ENCODE peak calls at places on chromosomes 5 and 9, in four cellular contexts. V is astrocyte of the hippocampus, P is foreskin keratinocyte, T is NCI-H1694 treated with DMSO at 0.1 percent for 48 hours. E is an unnamed sample.

GRCh38 chr5:158100373-158100902 is 241.5 kb upstream of the CLINT1 start:
- DNase-seq in V (peak; percentile 52), P (no peak), T (no peak), E (no peak)

GRCh38 chr5:56088967-56089829 is 94.4 kb upstream of the IL6ST start:
- DNase-seq in V (peak; percentile 50), P (peak; percentile 64), T (no peak), E (no peak)

GRCh38 chr5:54013556-54014157 is 296.7 kb downstream of the ARL15 start:
- DNase-seq in V (peak; percentile 71), P (peak; percentile 69), T (no peak), E (no peak)

GRCh38 chr9:21730899-21731298 is 71.5 kb upstream of the MTAP start:
- DNase-seq in V (no peak), P (no peak), T (no peak), E (no peak)

GRCh38 chr9:78932849-78933627 is 636.1 kb downstream of the PSAT1 start:
- DNase-seq in V (peak; percentile 57), P (peak; percentile 72), T (no peak), E (no peak)

GRCh38 chr9:5188060-5188707 is 2.7 kb upstream of the INSL6 start:
- DNase-seq in V (no peak), P (no peak), T (no peak), E (no peak)

GRCh38 chr5:33975846-33976245 is 8.6 kb downstream of the SLC45A2 start:
- DNase-seq in V (peak; percentile 23), P (no peak), T (no peak), E (no peak)

GRCh38 chr9:114829686-114830085 is 23.8 kb upstream of the TNFSF15 start:
- DNase-seq in V (peak; percentile 39), P (no peak), T (no peak), E (no peak)

GRCh38 chr5:17203329-17204132 is 13.9 kb upstream of the BASP1 start:
- DNase-seq in V (peak; percentile 81), P (no peak), T (peak; percentile 69), E (peak; percentile 22)

GRCh38 chr9:138097501-138097991 is 220.0 kb downstream of the CACNA1B start:
- DNase-seq in V (no peak), P (no peak), T (no peak), E (no peak)

GRCh38 chr5:43772601-43773031 is 169.6 kb downstream of the NNT start:
- DNase-seq in V (peak; percentile 35), P (peak; percentile 68), T (no peak), E (no peak)

GRCh38 chr5:107764282-107764681 is 93.5 kb upstream of the EFNA5 start:
- DNase-seq in V (no peak), P (no peak), T (no peak), E (no peak)

GRCh38 chr5:142032747-142033631 is 20.2 kb upstream of the GNPDA1 start:
- DNase-seq in V (no peak), P (no peak), T (no peak), E (no peak)